ENCODE peak calls at places on chromosome 22, in eight cellular contexts. B is effector memory CD8-positive, alpha-beta T cell; Q is sciatic nerve; J is HT1080; G is activated CD4-positive, alpha-beta T cell treated with anti-CD3 and anti-CD28 coated beads, Interleukin-2, amount 10 ng/mL, durations not matched to agents 7 days and 5 days; T is nucleus accumbens; V is T-helper 9 cell; L is activated naive CD4-positive, alpha-beta T cell treated with anti-CD3 and anti-CD28 coated beads, Interleukin-2, amount 50 U/mL, for 16 hours. K is an unnamed sample.

GRCh38 chr22:40345801-40346177 is 511 bp upstream of the ADSL start:
- DNase-seq in B (peak), Q (peak), J (no peak), G (peak), T (no peak), V (peak), L (peak), K (peak)

GRCh38 chr22:44578516-44579230 is 80.6 kb upstream of the RTL6 start:
- DNase-seq in B (no peak), Q (peak), J (no peak), G (no peak), T (no peak), V (no peak), L (no peak), K (no peak)

GRCh38 chr22:24429411-24430365 is 2.3 kb downstream of the ADORA2A start:
- DNase-seq in B (peak), Q (peak), J (peak), G (peak), T (no peak), V (peak), L (peak), K (peak)

GRCh38 chr22:24128631-24129601 is 52.4 kb upstream of the SUSD2 start:
- DNase-seq in B (no peak), Q (no peak), J (no peak), G (no peak), T (no peak), V (no peak), L (no peak), K (no peak)

GRCh38 chr22:20117656-20118571 is 888 bp upstream of the TRMT2A start:
- DNase-seq in B (peak), Q (no peak), J (no peak), G (peak), T (no peak), V (peak), L (peak), K (no peak)

GRCh38 chr22:43110927-43111623 is 525 bp downstream of the BIK start:
- DNase-seq in B (peak), Q (no peak), J (no peak), G (peak), T (no peak), V (peak), L (peak), K (peak)

GRCh38 chr22:47987885-47988515 is 1225.5 kb downstream of the TBC1D22A start:
- DNase-seq in B (no peak), Q (no peak), J (no peak), G (no peak), T (no peak), V (no peak), L (no peak), K (no peak)

GRCh38 chr22:50145741-50146439 is 24.6 kb upstream of the PANX2 start:
- DNase-seq in B (no peak), Q (no peak), J (no peak), G (no peak), T (no peak), V (no peak), L (no peak), K (no peak)

GRCh38 chr22:19822301-19823117 is 32.2 kb downstream of the GNB1L start:
- DNase-seq in B (no peak), Q (peak), J (no peak), G (no peak), T (no peak), V (no peak), L (peak), K (no peak)

GRCh38 chr22:35678836-35679235 is 30.6 kb downstream of the APOL6 start:
- DNase-seq in B (no peak), Q (no peak), J (peak), G (no peak), T (no peak), V (no peak), L (no peak), K (no peak)

GRCh38 chr22:31244044-31244942 is 32.2 kb downstream of the LIMK2 start:
- DNase-seq in B (no peak), Q (no peak), J (peak), G (no peak), T (no peak), V (no peak), L (no peak), K (no peak)

GRCh38 chr22:21082248-21082647 is 36.5 kb downstream of the LRRC74B start:
- DNase-seq in B (no peak), Q (no peak), J (peak), G (no peak), T (no peak), V (no peak), L (no peak), K (no peak)

GRCh38 chr22:30763815-30764686 is 69.4 kb downstream of the OSBP2 start:
- DNase-seq in B (peak), Q (no peak), J (peak), G (peak), T (no peak), V (peak), L (peak), K (peak)

GRCh38 chr22:39317084-39317755 is 2.2 kb downstream of the RPL3 start:
- DNase-seq in B (peak), Q (no peak), J (no peak), G (no peak), T (no peak), V (no peak), L (no peak), K (no peak)

GRCh38 chr22:31603081-31603525 is 58.9 kb downstream of the PISD start:
- DNase-seq in B (no peak), Q (peak), J (no peak), G (no peak), T (no peak), V (no peak), L (no peak), K (no peak)

GRCh38 chr22:26170795-26171194 is 1.5 kb downstream of the SEZ6L start:
- DNase-seq in B (no peak), Q (no peak), J (peak), G (no peak), T (no peak), V (no peak), L (no peak), K (no peak)

GRCh38 chr22:42992886-42993479 is 22.0 kb downstream of the PACSIN2 start:
- DNase-seq in B (no peak), Q (no peak), J (no peak), G (no peak), T (no peak), V (no peak), L (no peak), K (no peak)

GRCh38 chr22:26922804-26923203 is 265.4 kb downstream of the MIAT start:
- DNase-seq in B (no peak), Q (no peak), J (no peak), G (no peak), T (no peak), V (no peak), L (no peak), K (no peak)

GRCh38 chr22:30694638-30695350 is at the start of gene OSBP2:
- DNase-seq in B (no peak), Q (peak), J (no peak), G (peak), T (no peak), V (peak), L (peak), K (no peak)

GRCh38 chr22:46769191-46769675 is 6.8 kb downstream of the TBC1D22A start:
- DNase-seq in B (no peak), Q (no peak), J (no peak), G (no peak), T (no peak), V (no peak), L (no peak), K (no peak)

K was measured in T follicular helper cell.